ENCODE peak calls at places on chromosomes 16 and 17, in seven cellular contexts. One of them, this sample, is unnamed.

GRCh38 chr17:76008630-76009425 is 8.2 kb downstream of the CDK3 start:
- DNase-seq in GM12878: no peak
- DNase-seq in SK-N-SH: no peak
- DNase-seq in H1: no peak
- DNase-seq in HepG2: no peak
- DNase-seq in K562: no peak
- DNase-seq in HCT116: no peak
- DNase-seq in this sample: no peak

GRCh38 chr17:74332763-74333220 is 6.8 kb downstream of the KIF19 start:
- DNase-seq in GM12878: no peak
- DNase-seq in HCT116: no peak
- DNase-seq in K562: peak
- DNase-seq in SK-N-SH: no peak
- DNase-seq in H1: no peak
- DNase-seq in HepG2: no peak
- DNase-seq in this sample: no peak

GRCh38 chr17:57550671-57551315 is 194.3 kb downstream of the CCDC182 start:
- DNase-seq in HepG2: no peak
- DNase-seq in SK-N-SH: no peak
- DNase-seq in H1: no peak
- DNase-seq in HCT116: no peak
- DNase-seq in K562: no peak
- DNase-seq in GM12878: no peak
- DNase-seq in this sample: no peak

GRCh38 chr17:76940738-76941350 is 72.6 kb downstream of the MGAT5B start:
- DNase-seq in HepG2: peak
- DNase-seq in H1: peak
- DNase-seq in GM12878: no peak
- DNase-seq in SK-N-SH: peak
- DNase-seq in HCT116: no peak
- DNase-seq in K562: no peak
- DNase-seq in this sample: no peak

GRCh38 chr16:86390335-86390734 is 120.0 kb upstream of the FOXF1 start:
- DNase-seq in HepG2: no peak
- DNase-seq in SK-N-SH: no peak
- DNase-seq in K562: no peak
- DNase-seq in H1: no peak
- DNase-seq in HCT116: no peak
- DNase-seq in GM12878: no peak
- DNase-seq in this sample: no peak

GRCh38 chr17:63826468-63827001 is 696 bp upstream of the PSMC5 start:
- DNase-seq in K562: no peak
- DNase-seq in HepG2: no peak
- DNase-seq in GM12878: no peak
- DNase-seq in HCT116: no peak
- DNase-seq in H1: no peak
- DNase-seq in SK-N-SH: peak
- DNase-seq in this sample: no peak

GRCh38 chr16:75000481-75001081 is 1.8 kb downstream of the ZNRF1 start:
- DNase-seq in GM12878: no peak
- DNase-seq in K562: no peak
- DNase-seq in H1: no peak
- DNase-seq in HCT116: no peak
- DNase-seq in SK-N-SH: peak
- DNase-seq in HepG2: no peak
- DNase-seq in this sample: no peak

GRCh38 chr16:81616321-81617020 is 162.6 kb upstream of the PLCG2 start:
- DNase-seq in HCT116: no peak
- DNase-seq in SK-N-SH: peak
- DNase-seq in H1: no peak
- DNase-seq in HepG2: no peak
- DNase-seq in K562: no peak
- DNase-seq in GM12878: peak
- DNase-seq in this sample: no peak

GRCh38 chr16:82700541-82701240 is 73.9 kb downstream of the CDH13 start:
- DNase-seq in HCT116: no peak
- DNase-seq in HepG2: no peak
- DNase-seq in GM12878: peak
- DNase-seq in H1: no peak
- DNase-seq in K562: no peak
- DNase-seq in SK-N-SH: no peak
- DNase-seq in this sample: no peak

GRCh38 chr16:67397812-67398545 is 4.7 kb upstream of the TPPP3 start:
- DNase-seq in K562: no peak
- DNase-seq in H1: no peak
- DNase-seq in GM12878: no peak
- DNase-seq in HCT116: no peak
- DNase-seq in SK-N-SH: no peak
- DNase-seq in HepG2: no peak
- DNase-seq in this sample: no peak

GRCh38 chr16:87068316-87068715 is 248.9 kb downstream of the C16orf95 start:
- DNase-seq in GM12878: no peak
- DNase-seq in HCT116: no peak
- DNase-seq in SK-N-SH: no peak
- DNase-seq in HepG2: no peak
- DNase-seq in H1: no peak
- DNase-seq in K562: no peak
- DNase-seq in this sample: no peak

GRCh38 chr16:2821483-2822157 is 4.6 kb downstream of the PRSS21 start:
- DNase-seq in H1: no peak
- DNase-seq in HepG2: no peak
- DNase-seq in K562: no peak
- DNase-seq in HCT116: no peak
- DNase-seq in SK-N-SH: peak
- DNase-seq in GM12878: no peak
- DNase-seq in this sample: peak

GRCh38 chr17:61731330-61731729 is 132.0 kb downstream of the BRIP1 start:
- DNase-seq in HCT116: no peak
- DNase-seq in GM12878: no peak
- DNase-seq in H1: no peak
- DNase-seq in HepG2: no peak
- DNase-seq in SK-N-SH: peak
- DNase-seq in K562: no peak
- DNase-seq in this sample: no peak

GRCh38 chr17:69761767-69762321 is 313.2 kb upstream of the KCNJ16 start:
- DNase-seq in H1: no peak
- DNase-seq in K562: no peak
- DNase-seq in SK-N-SH: no peak
- DNase-seq in HepG2: peak
- DNase-seq in GM12878: no peak
- DNase-seq in HCT116: no peak
- DNase-seq in this sample: no peak

GRCh38 chr16:29107299-29107698 is 122.4 kb downstream of the LAT start:
- DNase-seq in K562: no peak
- DNase-seq in SK-N-SH: no peak
- DNase-seq in HepG2: no peak
- DNase-seq in H1: peak
- DNase-seq in HCT116: no peak
- DNase-seq in GM12878: no peak
- DNase-seq in this sample: peak

GRCh38 chr16:51133130-51133529 is 17.9 kb downstream of the SALL1 start:
- DNase-seq in HepG2: no peak
- DNase-seq in GM12878: no peak
- DNase-seq in HCT116: no peak
- DNase-seq in K562: no peak
- DNase-seq in H1: no peak
- DNase-seq in SK-N-SH: no peak
- DNase-seq in this sample: no peak

GRCh38 chr16:85302018-85302847 is 190.0 kb upstream of the CIBAR2 start:
- DNase-seq in K562: peak
- DNase-seq in H1: no peak
- DNase-seq in HCT116: peak
- DNase-seq in GM12878: no peak
- DNase-seq in HepG2: no peak
- DNase-seq in SK-N-SH: no peak
- DNase-seq in this sample: no peak

GRCh38 chr16:85301171-85301690 is 189.0 kb upstream of the CIBAR2 start:
- DNase-seq in K562: no peak
- DNase-seq in SK-N-SH: peak
- DNase-seq in HCT116: no peak
- DNase-seq in HepG2: no peak
- DNase-seq in GM12878: no peak
- DNase-seq in H1: no peak
- DNase-seq in this sample: no peak

GRCh38 chr16:85303354-85303883 is 191.1 kb upstream of the CIBAR2 start:
- DNase-seq in HepG2: peak
- DNase-seq in SK-N-SH: peak
- DNase-seq in K562: peak
- DNase-seq in HCT116: peak
- DNase-seq in GM12878: no peak
- DNase-seq in H1: no peak
- DNase-seq in this sample: no peak

GRCh38 chr16:85302848-85303353 is 190.6 kb upstream of the CIBAR2 start:
- DNase-seq in SK-N-SH: no peak
- DNase-seq in H1: no peak
- DNase-seq in K562: no peak
- DNase-seq in GM12878: no peak
- DNase-seq in HCT116: no peak
- DNase-seq in HepG2: no peak
- DNase-seq in this sample: no peak

DNA sequence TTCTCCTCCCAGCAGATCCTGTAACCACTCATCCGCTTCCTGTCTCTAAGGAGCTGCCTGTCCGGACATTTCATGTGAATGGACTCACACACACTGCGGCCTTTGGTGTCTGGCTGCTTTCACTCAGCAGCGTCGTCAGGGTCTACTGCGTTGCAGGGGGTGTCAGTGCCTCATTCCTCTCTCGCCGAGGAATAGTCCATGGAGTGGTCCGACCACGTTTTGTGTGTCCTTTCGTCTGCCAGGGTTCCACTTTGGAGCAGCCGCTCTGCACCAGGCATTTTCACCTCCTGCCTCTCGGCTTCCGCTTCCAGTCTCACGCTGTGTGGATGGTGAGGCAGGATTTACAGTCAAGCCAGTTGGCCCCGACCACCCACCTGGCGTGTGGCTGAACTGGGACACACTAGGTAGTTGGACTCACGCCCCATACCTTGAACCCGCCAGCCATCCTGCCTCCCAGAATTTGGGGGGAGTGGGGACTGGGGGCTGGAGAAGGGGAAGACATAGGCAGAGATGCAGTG is 188.2 kb upstream of the CIBAR2 start:
- DNase-seq in SK-N-SH: no peak
- DNase-seq in H1: no peak
- DNase-seq in K562: no peak
- DNase-seq in GM12878: no peak
- DNase-seq in HepG2: no peak
- DNase-seq in HCT116: no peak
- DNase-seq in this sample: no peak
- TF ChIP-seq JUND in SK-N-SH: no peak
- TF ChIP-seq JUND in H1: no peak
- TF ChIP-seq JUND in K562: no peak
- TF ChIP-seq JUND in GM12878: no peak
- TF ChIP-seq JUND in HepG2: no peak
- TF ChIP-seq JUND in HCT116: no peak
- TF ChIP-seq JUND in this sample: no peak

DNA sequence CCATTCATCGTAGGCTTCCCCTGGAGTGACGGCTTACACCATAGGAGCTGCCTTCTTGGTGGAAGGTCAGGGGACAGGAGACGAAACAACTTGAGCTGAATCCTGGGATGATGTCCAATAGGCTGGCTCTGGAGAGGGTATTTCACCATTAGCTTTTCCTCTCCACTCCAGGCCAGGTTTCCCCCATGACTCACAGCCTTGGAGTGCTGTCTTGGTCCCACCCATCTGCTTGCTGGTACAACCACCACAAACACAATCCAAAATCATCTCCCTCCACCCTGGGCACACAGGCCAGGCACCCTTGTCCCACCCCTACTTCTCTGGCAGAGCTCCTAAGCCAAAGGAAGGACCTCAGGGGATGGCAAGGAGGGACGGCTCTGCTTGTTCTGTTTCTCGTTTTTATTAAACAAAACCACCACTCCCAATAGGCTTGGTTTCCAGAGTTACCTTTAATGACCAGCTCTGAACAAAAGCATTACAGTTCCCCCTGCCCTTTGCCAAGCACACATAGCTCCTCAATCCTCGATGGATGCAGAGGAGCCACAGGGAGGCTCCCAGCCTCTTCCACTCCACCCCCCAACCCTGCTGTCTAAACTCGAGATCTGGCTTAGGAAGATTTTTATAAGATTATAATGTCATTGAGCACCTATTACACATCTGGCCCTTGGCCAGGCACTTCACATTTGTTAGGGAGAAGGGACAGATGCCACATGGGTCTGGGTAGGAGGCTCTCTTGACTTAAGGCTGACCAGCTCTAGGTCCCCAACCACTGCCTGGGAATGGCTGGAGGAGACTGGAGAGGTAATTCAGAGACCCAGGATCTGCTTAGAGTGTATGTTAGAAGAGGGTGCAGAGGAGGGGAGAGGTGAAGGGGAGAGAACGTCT is 13.3 kb downstream of the CAVIN1 start:
- DNase-seq in GM12878: no peak
- DNase-seq in SK-N-SH: no peak
- DNase-seq in H1: no peak
- DNase-seq in K562: no peak
- DNase-seq in HCT116: peak
- DNase-seq in HepG2: no peak
- DNase-seq in this sample: no peak
- TF ChIP-seq JUND in GM12878: no peak
- TF ChIP-seq JUND in SK-N-SH: peak
- TF ChIP-seq JUND in H1: no peak
- TF ChIP-seq JUND in K562: no peak
- TF ChIP-seq JUND in HCT116: peak
- TF ChIP-seq JUND in HepG2: no peak
- TF ChIP-seq JUND in this sample: no peak

DNA sequence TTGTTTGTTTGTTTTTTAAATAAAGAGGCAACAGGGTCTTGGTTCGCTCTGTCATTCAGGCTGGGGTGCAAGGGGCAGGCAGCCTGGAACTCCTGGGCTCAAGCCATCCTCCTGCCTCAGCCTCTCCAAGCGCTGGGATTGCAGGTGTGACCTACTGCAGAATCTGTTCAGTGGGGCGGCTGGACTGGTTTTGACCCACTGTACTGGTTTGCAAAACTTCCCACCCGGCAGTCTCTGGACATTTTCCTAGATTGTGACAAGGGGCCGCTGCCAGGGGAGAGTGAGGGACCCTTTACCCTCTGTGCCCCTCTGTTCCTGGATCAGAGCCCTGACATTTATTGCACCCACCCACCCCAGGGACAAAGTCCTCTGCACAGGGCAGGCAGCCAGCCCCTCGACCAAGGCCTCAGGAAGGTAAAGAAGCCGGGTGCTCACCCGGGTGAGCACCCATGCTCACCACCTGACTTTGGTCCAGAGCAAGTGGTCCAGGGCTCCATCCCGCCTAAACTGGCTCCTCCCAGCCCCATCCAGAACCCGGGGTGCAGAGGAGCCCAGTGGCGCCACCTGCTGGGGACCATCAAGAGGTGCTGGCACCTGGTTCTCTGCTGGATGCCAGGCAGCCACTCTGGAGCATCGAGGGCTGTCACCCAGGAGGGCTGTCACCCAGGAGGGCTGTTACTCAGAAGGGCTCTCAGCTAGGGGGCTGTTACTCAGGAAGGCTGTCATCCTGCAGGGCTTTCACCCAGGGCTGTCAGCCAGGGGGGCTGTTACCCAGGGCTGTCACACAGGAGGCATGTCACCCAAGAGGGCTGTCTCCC is 98.9 kb downstream of the TNFRSF13B start:
- DNase-seq in HepG2: no peak
- DNase-seq in HCT116: peak
- DNase-seq in SK-N-SH: peak
- DNase-seq in GM12878: no peak
- DNase-seq in K562: peak
- DNase-seq in H1: no peak
- DNase-seq in this sample: peak
- TF ChIP-seq JUND in HepG2: no peak
- TF ChIP-seq JUND in HCT116: no peak
- TF ChIP-seq JUND in SK-N-SH: no peak
- TF ChIP-seq JUND in GM12878: no peak
- TF ChIP-seq JUND in K562: no peak
- TF ChIP-seq JUND in H1: no peak
- TF ChIP-seq JUND in this sample: no peak

GRCh38 chr17:40548982-40549680 is 16.1 kb downstream of the CCR7 start:
- DNase-seq in SK-N-SH: peak
- DNase-seq in HepG2: peak
- DNase-seq in H1: no peak
- DNase-seq in GM12878: no peak
- DNase-seq in K562: no peak
- DNase-seq in HCT116: no peak
- DNase-seq in this sample: peak
- TF ChIP-seq JUND in SK-N-SH: no peak
- TF ChIP-seq JUND in HepG2: peak
- TF ChIP-seq JUND in H1: no peak
- TF ChIP-seq JUND in GM12878: no peak
- TF ChIP-seq JUND in K562: peak
- TF ChIP-seq JUND in HCT116: no peak
- TF ChIP-seq JUND in this sample: no peak

This sample was measured in T47D.